ENCODE peak calls at places on chromosomes 12 and 14, in ten cellular contexts. E is neural crest cell; I is Right ventricle myocardium superior; S is NCI-H345; O is activated CD8-positive, alpha-beta memory T cell treated with anti-CD3 and anti-CD28 coated beads for 24 hours; L is HL-60; A is progenitor cell of endocrine pancreas; F is nephron progenitor cell; Q is HuH-7; J is body of pancreas. V is an unnamed sample.

GRCh38 chr12:124847675-124848074 is 16.0 kb downstream of the SCARB1 start:
- DNase-seq in E (peak; percentile 29), I (no peak), S (no peak), O (no peak), L (no peak), A (no peak), F (no peak), Q (no peak), J (no peak), V (no peak)

GRCh38 chr12:107429006-107429698 is 256.4 kb upstream of the PWP1 start:
- DNase-seq in E (no peak), I (no peak), S (peak; percentile 27), O (no peak), L (no peak), A (no peak), F (no peak), Q (no peak), J (peak; percentile 54), V (no peak)

GRCh38 chr12:3559601-3560294 is 68.7 kb downstream of the PRMT8 start:
- DNase-seq in E (no peak), I (no peak), S (peak; percentile 85), O (no peak), L (no peak), A (no peak), F (no peak), Q (no peak), J (no peak), V (no peak)

GRCh38 chr14:73240816-73241480 is 3.6 kb downstream of the PAPLN start:
- DNase-seq in E (no peak), I (peak; percentile 59), S (no peak), O (no peak), L (peak; percentile 18), A (no peak), F (no peak), Q (no peak), J (no peak), V (no peak)

GRCh38 chr14:61438860-61439765 is 117.7 kb downstream of the PRKCH start:
- DNase-seq in E (no peak), I (peak; percentile 59), S (no peak), O (peak; percentile 67), L (peak; percentile 62), A (no peak), F (no peak), Q (peak; percentile 37), J (peak; percentile 53), V (peak; percentile 55)

GRCh38 chr12:102811125-102811737 is 105.8 kb downstream of the PAH start:
- DNase-seq in E (peak; percentile 34), I (no peak), S (peak; percentile 51), O (no peak), L (no peak), A (peak; percentile 31), F (peak; percentile 61), Q (peak; percentile 37), J (no peak), V (no peak)

GRCh38 chr12:124651508-124652273 is 84.3 kb upstream of the NCOR2 start:
- DNase-seq in E (no peak), I (peak; percentile 50), S (no peak), O (no peak), L (no peak), A (no peak), F (no peak), Q (no peak), J (no peak), V (no peak)

GRCh38 chr14:89207925-89208328 is 209.1 kb downstream of the FOXN3 start:
- DNase-seq in E (no peak), I (no peak), S (no peak), O (no peak), L (no peak), A (no peak), F (no peak), Q (no peak), J (no peak), V (no peak)

GRCh38 chr12:26557326-26557725 is 275.7 kb downstream of the ITPR2 start:
- DNase-seq in E (no peak), I (no peak), S (no peak), O (no peak), L (no peak), A (no peak), F (no peak), Q (no peak), J (no peak), V (no peak)

GRCh38 chr12:43550831-43551270 is 1.2 kb downstream of the ADAMTS20 start:
- DNase-seq in E (no peak), I (no peak), S (no peak), O (no peak), L (no peak), A (no peak), F (peak; percentile 47), Q (no peak), J (no peak), V (no peak)

GRCh38 chr12:131528144-131528543 is 182.7 kb upstream of the SFSWAP start:
- DNase-seq in E (no peak), I (no peak), S (no peak), O (no peak), L (no peak), A (no peak), F (no peak), Q (no peak), J (no peak), V (no peak)

GRCh38 chr14:93752980-93753561 is 35.2 kb downstream of the PRIMA1 start:
- DNase-seq in E (no peak), I (peak; percentile 90), S (no peak), O (no peak), L (no peak), A (no peak), F (no peak), Q (no peak), J (no peak), V (no peak)

GRCh38 chr12:123621619-123622530 is 11.6 kb downstream of the EIF2B1 start:
- DNase-seq in E (no peak), I (no peak), S (no peak), O (no peak), L (no peak), A (no peak), F (no peak), Q (no peak), J (no peak), V (no peak)

GRCh38 chr14:59871166-59871495 is 555 bp upstream of the RTN1 start:
- DNase-seq in E (no peak), I (no peak), S (no peak), O (no peak), L (no peak), A (no peak), F (no peak), Q (no peak), J (no peak), V (no peak)

GRCh38 chr12:84973026-84973425 is 60.4 kb upstream of the SLC6A15 start:
- DNase-seq in E (no peak), I (no peak), S (no peak), O (no peak), L (no peak), A (no peak), F (no peak), Q (no peak), J (no peak), V (no peak)

GRCh38 chr12:54374555-54375257 is 9.8 kb downstream of the ZNF385A start:
- DNase-seq in E (no peak), I (peak; percentile 74), S (peak; percentile 78), O (no peak), L (no peak), A (no peak), F (no peak), Q (no peak), J (no peak), V (no peak)

GRCh38 chr14:99763527-99764221 is 29.5 kb upstream of the EML1 start:
- DNase-seq in E (no peak), I (no peak), S (no peak), O (no peak), L (no peak), A (no peak), F (no peak), Q (no peak), J (no peak), V (no peak)

GRCh38 chr12:66011731-66012130 is 118.8 kb downstream of the LLPH start:
- DNase-seq in E (no peak), I (no peak), S (no peak), O (no peak), L (no peak), A (no peak), F (no peak), Q (no peak), J (no peak), V (no peak)

GRCh38 chr14:61528591-61529021 is 166.7 kb upstream of the HIF1A start:
- DNase-seq in E (no peak), I (no peak), S (no peak), O (peak; percentile 68), L (no peak), A (no peak), F (no peak), Q (no peak), J (no peak), V (no peak)

GRCh38 chr14:58571256-58571655 is 66.5 kb upstream of the DACT1 start:
- DNase-seq in E (no peak), I (no peak), S (no peak), O (no peak), L (no peak), A (no peak), F (no peak), Q (no peak), J (no peak), V (no peak)

GRCh38 chr14:75459099-75459741 is 31.4 kb downstream of the JDP2 start:
- DNase-seq in E (no peak), I (peak; percentile 75), S (no peak), O (no peak), L (peak; percentile 90), A (no peak), F (no peak), Q (no peak), J (peak; percentile 94), V (no peak)

GRCh38 chr12:752673-753400 is 458 bp downstream of the WNK1 start:
- DNase-seq in E (peak; percentile 55), I (peak; percentile 77), S (peak; percentile 42), O (peak; percentile 80), L (peak; percentile 7), A (peak; percentile 72), F (peak; percentile 71), Q (peak; percentile 49), J (peak; percentile 67), V (peak; percentile 74)

GRCh38 chr14:89336338-89336737 is 80.7 kb downstream of the FOXN3 start:
- DNase-seq in E (no peak), I (no peak), S (no peak), O (no peak), L (no peak), A (no peak), F (no peak), Q (no peak), J (no peak), V (no peak)

GRCh38 chr14:81625343-81625742 is 91.7 kb upstream of the SEL1L start:
- DNase-seq in E (no peak), I (no peak), S (peak; percentile 28), O (no peak), L (no peak), A (no peak), F (no peak), Q (peak; percentile 30), J (no peak), V (no peak)

GRCh38 chr14:21084988-21085853 is 13.2 kb downstream of the ZNF219 start:
- DNase-seq in E (no peak), I (peak; percentile 78), S (no peak), O (no peak), L (peak; percentile 94), A (no peak), F (no peak), Q (no peak), J (no peak), V (no peak)

GRCh38 chr12:122200541-122201175 is 2.9 kb upstream of the B3GNT4 start:
- DNase-seq in E (no peak), I (no peak), S (no peak), O (no peak), L (no peak), A (no peak), F (no peak), Q (no peak), J (no peak), V (no peak)

GRCh38 chr14:60245316-60246177 is 3.5 kb upstream of the PPM1A start:
- DNase-seq in E (no peak), I (no peak), S (no peak), O (no peak), L (no peak), A (no peak), F (no peak), Q (no peak), J (no peak), V (peak; percentile 15)

GRCh38 chr12:117590999-117591398 is 229.6 kb upstream of the NOS1 start:
- DNase-seq in E (no peak), I (no peak), S (no peak), O (no peak), L (no peak), A (no peak), F (no peak), Q (no peak), J (no peak), V (no peak)